ENCODE peak calls at places on chromosome 20, in five cellular contexts. E is GM12864, B is cardiac muscle cell, O is choroid plexus epithelial cell, C is kidney epithelial cell. G is an unnamed sample.

GRCh38 chr20:12203981-12204380 is 286.3 kb downstream of the BTBD3 start:
- DNase-seq in E (no peak), B (no peak), O (no peak), C (no peak), G (no peak)

GRCh38 chr20:59829415-59830106 is 103.9 kb downstream of the SYCP2 start:
- DNase-seq in E (no peak), B (no peak), O (no peak), C (no peak), G (no peak)

GRCh38 chr20:64069614-64070243 is 6.7 kb downstream of the TCEA2 start:
- DNase-seq in E (no peak), B (peak; percentile 35), O (peak; percentile 35), C (no peak), G (no peak)

GRCh38 chr20:37915800-37916570 is 13.1 kb downstream of the VSTM2L start:
- DNase-seq in E (no peak), B (peak; percentile 30), O (no peak), C (no peak), G (no peak)

GRCh38 chr20:50587291-50587961 is 77.2 kb downstream of the PTPN1 start:
- DNase-seq in E (no peak), B (no peak), O (no peak), C (no peak), G (no peak)

GRCh38 chr20:35821807-35822242 is 50.0 kb downstream of the PHF20 start:
- DNase-seq in E (no peak), B (peak; percentile 73), O (peak; percentile 86), C (no peak), G (peak; percentile 83)

GRCh38 chr20:56636701-56637100 is 7.6 kb downstream of the TFAP2C start:
- DNase-seq in E (no peak), B (no peak), O (peak; percentile 43), C (no peak), G (peak; percentile 75)

GRCh38 chr20:14264869-14265268 is 72.5 kb downstream of the FLRT3 start:
- DNase-seq in E (no peak), B (peak; percentile 20), O (peak; percentile 71), C (no peak), G (peak; percentile 53)

GRCh38 chr20:41029150-41029872 is 689 bp downstream of the TOP1 start:
- DNase-seq in E (no peak), B (no peak), O (no peak), C (no peak), G (no peak)

GRCh38 chr20:53092772-53093171 is 120.6 kb downstream of the TSHZ2 start:
- DNase-seq in E (no peak), B (no peak), O (no peak), C (no peak), G (no peak)

GRCh38 chr20:57746201-57746600 is 36.4 kb upstream of the PMEPA1 start:
- DNase-seq in E (no peak), B (no peak), O (no peak), C (no peak), G (no peak)

GRCh38 chr20:50673831-50674825 is 17.2 kb downstream of the RIPOR3 start:
- DNase-seq in E (no peak), B (no peak), O (no peak), C (no peak), G (no peak)

GRCh38 chr20:35273449-35274171 is 4.3 kb downstream of the MMP24OS start:
- DNase-seq in E (no peak), B (no peak), O (peak; percentile 33), C (no peak), G (no peak)

GRCh38 chr20:48026981-48027592 is 241.8 kb upstream of the SULF2 start:
- DNase-seq in E (no peak), B (peak; percentile 32), O (no peak), C (no peak), G (peak; percentile 44)

GRCh38 chr20:13432126-13432525 is 206.6 kb downstream of the TASP1 start:
- DNase-seq in E (no peak), B (no peak), O (no peak), C (peak; percentile 10), G (no peak)

GRCh38 chr20:58366016-58366415 is 23.0 kb upstream of the VAPB start:
- DNase-seq in E (no peak), B (no peak), O (no peak), C (no peak), G (no peak)

GRCh38 chr20:22584922-22585785 is 782 bp upstream of the FOXA2 start:
- DNase-seq in E (no peak), B (no peak), O (no peak), C (no peak), G (no peak)

GRCh38 chr20:22833851-22834250 is 201.3 kb upstream of the SSTR4 start:
- DNase-seq in E (no peak), B (peak; percentile 15), O (no peak), C (no peak), G (no peak)

GRCh38 chr20:23296841-23297701 is 53.5 kb upstream of the NXT1 start:
- DNase-seq in E (no peak), B (no peak), O (peak; percentile 53), C (no peak), G (peak; percentile 4)

GRCh38 chr20:40562031-40562430 is 127.0 kb downstream of the MAFB start:
- DNase-seq in E (no peak), B (peak; percentile 6), O (peak; percentile 31), C (no peak), G (peak; percentile 42)

GRCh38 chr20:63969851-63970713 is at the start of gene ZNF512B:
- DNase-seq in E (no peak), B (peak; percentile 70), O (peak; percentile 60), C (no peak), G (no peak)

GRCh38 chr20:25745100-25745499 is 48.4 kb upstream of the ZNF337 start:
- DNase-seq in E (no peak), B (no peak), O (no peak), C (no peak), G (no peak)

GRCh38 chr20:8414611-8415274 is 282.7 kb downstream of the PLCB1 start:
- DNase-seq in E (no peak), B (peak; percentile 79), O (peak; percentile 68), C (peak; percentile 73), G (peak; percentile 73)

GRCh38 chr20:48049171-48049570 is 263.9 kb upstream of the SULF2 start:
- DNase-seq in E (no peak), B (no peak), O (no peak), C (no peak), G (no peak)

GRCh38 chr20:37528442-37529213 is 952 bp upstream of the BLCAP start:
- DNase-seq in E (no peak), B (no peak), O (no peak), C (no peak), G (peak; percentile 30)

GRCh38 chr20:59042151-59042795 is at the start of gene PRELID3B:
- DNase-seq in E (no peak), B (peak; percentile 24), O (peak; percentile 25), C (no peak), G (peak; percentile 23)

GRCh38 chr20:46350201-46350985 is 42.1 kb upstream of the CDH22 start:
- DNase-seq in E (peak; percentile 67), B (peak; percentile 87), O (peak; percentile 92), C (peak; percentile 81), G (peak; percentile 93)

GRCh38 chr20:33992145-33992922 is 1.4 kb upstream of the RALY start:
- DNase-seq in E (no peak), B (no peak), O (peak; percentile 46), C (no peak), G (peak; percentile 41)

GRCh38 chr20:62816879-62817873 is at the start of gene COL9A3:
- DNase-seq in E (no peak), B (no peak), O (no peak), C (no peak), G (no peak)

GRCh38 chr20:49270177-49270576 is 7.7 kb downstream of the ZNFX1 start:
- DNase-seq in E (no peak), B (peak; percentile 59), O (no peak), C (no peak), G (peak; percentile 81)

GRCh38 chr20:61948586-61949362 is 116.9 kb downstream of the TAF4 start:
- DNase-seq in E (no peak), B (no peak), O (no peak), C (no peak), G (no peak)

GRCh38 chr20:17498181-17498580 is 33.0 kb downstream of the BFSP1 start:
- DNase-seq in E (no peak), B (no peak), O (no peak), C (no peak), G (peak; percentile 15)

DNA sequence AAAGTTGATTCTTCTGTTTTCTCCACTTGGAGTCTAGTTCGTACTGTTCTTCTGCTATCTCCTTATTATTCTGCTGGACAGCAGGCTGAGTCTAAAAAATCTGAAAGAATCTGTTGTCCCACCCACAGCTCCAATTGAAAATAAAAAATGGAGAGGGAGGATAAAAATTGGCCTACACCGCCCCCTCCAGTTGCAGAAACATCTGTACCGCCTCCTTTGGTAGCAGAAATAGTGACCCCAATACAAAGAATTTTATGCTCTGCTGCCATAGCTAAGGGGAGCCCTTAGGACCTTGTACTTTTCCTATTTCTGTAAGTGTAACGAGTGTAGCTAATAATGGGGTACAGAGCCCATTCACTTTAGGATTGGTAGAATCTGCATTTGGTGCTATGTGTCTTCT is 4.9 kb upstream of the FKBP1A start:
- DNase-seq in E (no peak), B (peak; percentile 39), O (peak; percentile 49), C (no peak), G (no peak)
- TF ChIP-seq CTCF in E (no peak), B (peak; percentile 39), O (peak; percentile 52), C (peak; percentile 7), G (peak; percentile 40)

GRCh38 chr20:20052074-20052970 is at the start of the genes CFAP61 and CRNKL1:
- DNase-seq in E (peak; percentile 98), B (peak; percentile 98), O (peak; percentile 98), C (peak; percentile 85), G (peak; percentile 96)
- TF ChIP-seq CTCF in E (no peak), B (no peak), O (no peak), C (no peak), G (no peak)

GRCh38 chr20:45230631-45231030 is 9.5 kb downstream of the SEMG2 start:
- DNase-seq in E (no peak), B (no peak), O (no peak), C (no peak), G (no peak)

GRCh38 chr20:45226287-45226686 is 5.1 kb downstream of the SEMG2 start:
- DNase-seq in E (no peak), B (no peak), O (no peak), C (no peak), G (no peak)

GRCh38 chr20:45229264-45230056 is 8.3 kb downstream of the SEMG2 start:
- DNase-seq in E (peak; percentile 3), B (peak; percentile 21), O (peak; percentile 7), C (no peak), G (peak; percentile 7)
- TF ChIP-seq CTCF in E (peak; percentile 69), B (peak; percentile 53), O (peak; percentile 55), C (peak; percentile 68), G (peak; percentile 56)

DNA sequence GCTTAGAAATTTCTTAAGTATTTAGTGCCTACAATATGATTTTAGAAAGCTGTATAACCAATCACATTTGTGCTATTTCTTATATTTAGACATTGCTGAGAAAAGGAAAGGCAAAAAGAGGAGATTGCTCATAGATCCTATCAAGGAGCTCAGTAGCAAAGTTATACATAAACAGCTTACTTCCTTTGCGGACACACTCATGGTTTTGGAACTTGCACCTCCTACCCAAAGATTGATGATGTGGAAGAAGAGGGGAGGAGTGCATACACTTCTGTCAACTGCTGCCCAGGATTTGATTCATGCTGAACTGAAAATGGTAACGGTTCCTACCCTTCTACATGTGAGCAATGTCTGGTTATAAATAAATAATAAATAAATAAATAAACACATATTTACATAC is 16.7 kb downstream of the RAD21L1 start:
- DNase-seq in E (no peak), B (peak; percentile 64), O (peak; percentile 79), C (peak; percentile 84), G (peak; percentile 82)
- TF ChIP-seq CTCF in E (no peak), B (no peak), O (no peak), C (no peak), G (no peak)

G was measured in fibroblast of mammary gland.